ENCODE peak calls at places on chromosomes 7 and 10, in eight cellular contexts. One of them, this sample, is unnamed. For H3K4me1 and H3K27me3, the result is how much of the 10 kb centered on the place peaks cover.

GRCh38 chr10:31867646-31868045 is 61.0 kb downstream of the ARHGAP12 start:
- DNase-seq in IMR-90: peak
- DNase-seq in thoracic aorta: no peak
- DNase-seq in lower lobe of right lung: no peak
- DNase-seq in GM23248: peak
- DNase-seq in psoas muscle: no peak
- DNase-seq in tibial nerve: no peak
- DNase-seq in PC-9: peak
- DNase-seq in this sample: no peak

GRCh38 chr7:113331155-113331898 is 213.0 kb upstream of the SMIM30 start:
- DNase-seq in PC-9: no peak
- DNase-seq in GM23248: no peak
- DNase-seq in lower lobe of right lung: no peak
- DNase-seq in psoas muscle: peak
- DNase-seq in thoracic aorta: no peak
- DNase-seq in tibial nerve: no peak
- DNase-seq in IMR-90: no peak
- DNase-seq in this sample: no peak

GRCh38 chr7:44541876-44542610 is 913 bp upstream of the NPC1L1 start:
- DNase-seq in tibial nerve: no peak
- DNase-seq in GM23248: no peak
- DNase-seq in IMR-90: no peak
- DNase-seq in psoas muscle: no peak
- DNase-seq in thoracic aorta: no peak
- DNase-seq in PC-9: no peak
- DNase-seq in lower lobe of right lung: no peak
- DNase-seq in this sample: no peak

GRCh38 chr10:13003004-13003403 is 1.5 kb upstream of the CCDC3 start:
- DNase-seq in lower lobe of right lung: no peak
- DNase-seq in IMR-90: peak
- DNase-seq in thoracic aorta: no peak
- DNase-seq in tibial nerve: no peak
- DNase-seq in PC-9: no peak
- DNase-seq in psoas muscle: no peak
- DNase-seq in GM23248: peak
- DNase-seq in this sample: no peak

GRCh38 chr7:156217803-156218202 is 405.5 kb upstream of the SHH start:
- DNase-seq in psoas muscle: no peak
- DNase-seq in tibial nerve: no peak
- DNase-seq in PC-9: no peak
- DNase-seq in IMR-90: no peak
- DNase-seq in thoracic aorta: no peak
- DNase-seq in lower lobe of right lung: no peak
- DNase-seq in GM23248: no peak
- DNase-seq in this sample: no peak

GRCh38 chr7:33710608-33711007 is 194.7 kb upstream of the BMPER start:
- DNase-seq in IMR-90: peak
- DNase-seq in tibial nerve: no peak
- DNase-seq in thoracic aorta: no peak
- DNase-seq in PC-9: no peak
- DNase-seq in GM23248: peak
- DNase-seq in lower lobe of right lung: no peak
- DNase-seq in psoas muscle: no peak
- DNase-seq in this sample: no peak

GRCh38 chr10:44921506-44921905 is 10.4 kb downstream of the TMEM72 start:
- DNase-seq in IMR-90: no peak
- DNase-seq in PC-9: no peak
- DNase-seq in tibial nerve: no peak
- DNase-seq in thoracic aorta: no peak
- DNase-seq in lower lobe of right lung: no peak
- DNase-seq in psoas muscle: no peak
- DNase-seq in GM23248: no peak
- DNase-seq in this sample: peak

GRCh38 chr7:42183547-42183946 is 53.5 kb downstream of the GLI3 start:
- DNase-seq in tibial nerve: no peak
- DNase-seq in IMR-90: peak
- DNase-seq in PC-9: no peak
- DNase-seq in psoas muscle: no peak
- DNase-seq in thoracic aorta: no peak
- DNase-seq in GM23248: peak
- DNase-seq in lower lobe of right lung: no peak
- DNase-seq in this sample: no peak

GRCh38 chr10:34549001-34549400 is 266.1 kb downstream of the PARD3 start:
- DNase-seq in lower lobe of right lung: no peak
- DNase-seq in psoas muscle: no peak
- DNase-seq in IMR-90: no peak
- DNase-seq in tibial nerve: no peak
- DNase-seq in PC-9: no peak
- DNase-seq in thoracic aorta: no peak
- DNase-seq in GM23248: no peak
- DNase-seq in this sample: no peak

GRCh38 chr7:22039696-22040095 is 94.0 kb upstream of the CDCA7L start:
- DNase-seq in thoracic aorta: no peak
- DNase-seq in GM23248: no peak
- DNase-seq in lower lobe of right lung: no peak
- DNase-seq in PC-9: no peak
- DNase-seq in tibial nerve: no peak
- DNase-seq in psoas muscle: no peak
- DNase-seq in IMR-90: no peak
- DNase-seq in this sample: no peak

GRCh38 chr7:102097601-102098161 is 189.0 kb upstream of the SH2B2 start:
- DNase-seq in PC-9: no peak
- DNase-seq in GM23248: peak
- DNase-seq in IMR-90: peak
- DNase-seq in lower lobe of right lung: no peak
- DNase-seq in tibial nerve: no peak
- DNase-seq in psoas muscle: no peak
- DNase-seq in thoracic aorta: no peak
- DNase-seq in this sample: no peak

GRCh38 chr10:124026337-124026939 is 67.0 kb downstream of the CHST15 start:
- DNase-seq in tibial nerve: no peak
- DNase-seq in IMR-90: no peak
- DNase-seq in lower lobe of right lung: no peak
- DNase-seq in thoracic aorta: no peak
- DNase-seq in PC-9: no peak
- DNase-seq in psoas muscle: no peak
- DNase-seq in GM23248: no peak
- DNase-seq in this sample: no peak
- H3K4me1 ChIP-seq in tibial nerve: under half
- H3K4me1 ChIP-seq in IMR-90: under half
- H3K4me1 ChIP-seq in lower lobe of right lung: under half
- H3K4me1 ChIP-seq in thoracic aorta: under half
- H3K4me1 ChIP-seq in PC-9: under half
- H3K4me1 ChIP-seq in psoas muscle: under half
- H3K4me1 ChIP-seq in GM23248: under half
- H3K4me1 ChIP-seq in this sample: under half

GRCh38 chr10:123966896-123967231 is 75.3 kb upstream of the CPXM2 start:
- DNase-seq in lower lobe of right lung: no peak
- DNase-seq in psoas muscle: no peak
- DNase-seq in IMR-90: no peak
- DNase-seq in thoracic aorta: no peak
- DNase-seq in PC-9: no peak
- DNase-seq in tibial nerve: no peak
- DNase-seq in GM23248: peak
- DNase-seq in this sample: no peak

GRCh38 chr10:123970927-123971286 is 79.3 kb upstream of the CPXM2 start:
- DNase-seq in lower lobe of right lung: no peak
- DNase-seq in thoracic aorta: no peak
- DNase-seq in IMR-90: no peak
- DNase-seq in PC-9: no peak
- DNase-seq in psoas muscle: no peak
- DNase-seq in GM23248: no peak
- DNase-seq in tibial nerve: no peak
- DNase-seq in this sample: peak

GRCh38 chr10:123972481-123973401 is 81.1 kb upstream of the CPXM2 start:
- DNase-seq in thoracic aorta: no peak
- DNase-seq in psoas muscle: no peak
- DNase-seq in PC-9: no peak
- DNase-seq in tibial nerve: no peak
- DNase-seq in lower lobe of right lung: no peak
- DNase-seq in IMR-90: no peak
- DNase-seq in GM23248: no peak
- DNase-seq in this sample: no peak

GRCh38 chr10:123967626-123968243 is 76.1 kb upstream of the CPXM2 start:
- DNase-seq in IMR-90: peak
- DNase-seq in tibial nerve: peak
- DNase-seq in lower lobe of right lung: peak
- DNase-seq in psoas muscle: peak
- DNase-seq in thoracic aorta: peak
- DNase-seq in PC-9: no peak
- DNase-seq in GM23248: peak
- DNase-seq in this sample: no peak

DNA sequence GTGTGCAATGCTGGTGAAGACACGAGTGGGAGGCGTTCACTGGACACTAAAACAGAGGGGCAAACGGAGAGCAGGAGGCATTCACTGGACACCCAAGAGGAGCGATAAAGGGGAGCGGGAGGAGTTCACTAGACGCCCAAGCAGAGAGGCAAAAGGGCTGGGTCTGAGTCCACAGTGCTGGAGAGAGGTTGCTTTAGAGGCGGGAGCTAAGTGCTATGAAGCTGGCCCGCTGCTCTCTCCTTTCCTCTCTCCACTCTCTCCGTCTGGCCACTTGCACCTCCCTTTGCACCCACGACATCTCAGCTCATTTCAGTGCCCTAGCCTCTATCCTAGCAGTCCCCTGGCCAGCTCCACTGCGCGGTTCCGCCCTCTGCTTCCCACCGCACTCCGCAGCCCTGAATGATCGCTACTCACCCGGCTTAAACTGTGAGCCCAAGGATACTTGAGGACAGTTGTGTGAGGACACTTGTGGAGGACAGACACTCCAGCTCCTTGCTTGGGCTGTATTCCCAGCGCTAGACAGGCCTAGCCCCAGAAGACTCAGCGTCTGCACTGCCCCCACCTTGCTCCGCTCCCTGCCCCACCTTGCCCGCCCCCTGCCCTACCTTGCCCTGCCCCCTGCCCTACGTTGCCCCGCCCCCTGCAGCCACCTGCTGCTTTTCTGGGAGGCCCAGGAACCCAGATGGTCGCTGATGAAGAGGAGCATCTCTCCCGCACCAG is 78.8 kb upstream of the CPXM2 start:
- DNase-seq in psoas muscle: no peak
- DNase-seq in thoracic aorta: no peak
- DNase-seq in GM23248: peak
- DNase-seq in IMR-90: no peak
- DNase-seq in PC-9: no peak
- DNase-seq in tibial nerve: no peak
- DNase-seq in lower lobe of right lung: no peak
- DNase-seq in this sample: no peak
- H3K27me3 ChIP-seq in psoas muscle: under half
- H3K27me3 ChIP-seq in thoracic aorta: under half
- H3K27me3 ChIP-seq in GM23248: under half
- H3K27me3 ChIP-seq in IMR-90: under half
- H3K27me3 ChIP-seq in PC-9: under half
- H3K27me3 ChIP-seq in tibial nerve: under half
- H3K27me3 ChIP-seq in lower lobe of right lung: half or more
- H3K27me3 ChIP-seq in this sample: under half

GRCh38 chr7:130273863-130274262 is 7.2 kb downstream of the CPA2 start:
- DNase-seq in tibial nerve: no peak
- DNase-seq in thoracic aorta: no peak
- DNase-seq in lower lobe of right lung: no peak
- DNase-seq in IMR-90: peak
- DNase-seq in PC-9: no peak
- DNase-seq in psoas muscle: no peak
- DNase-seq in GM23248: peak
- DNase-seq in this sample: no peak
- H3K4me3 ChIP-seq in tibial nerve: no peak
- H3K4me3 ChIP-seq in thoracic aorta: peak
- H3K4me3 ChIP-seq in lower lobe of right lung: peak
- H3K4me3 ChIP-seq in IMR-90: no peak
- H3K4me3 ChIP-seq in PC-9: no peak
- H3K4me3 ChIP-seq in psoas muscle: no peak
- H3K4me3 ChIP-seq in GM23248: peak
- H3K4me3 ChIP-seq in this sample: no peak

GRCh38 chr7:30904566-30904965 is 7.1 kb upstream of the AQP1 start:
- DNase-seq in IMR-90: no peak
- DNase-seq in lower lobe of right lung: no peak
- DNase-seq in GM23248: no peak
- DNase-seq in thoracic aorta: no peak
- DNase-seq in psoas muscle: no peak
- DNase-seq in tibial nerve: no peak
- DNase-seq in PC-9: no peak
- DNase-seq in this sample: no peak

GRCh38 chr7:30906520-30907240 is 5.0 kb upstream of the AQP1 start:
- DNase-seq in PC-9: no peak
- DNase-seq in IMR-90: peak
- DNase-seq in tibial nerve: no peak
- DNase-seq in thoracic aorta: no peak
- DNase-seq in psoas muscle: no peak
- DNase-seq in GM23248: peak
- DNase-seq in lower lobe of right lung: no peak
- DNase-seq in this sample: no peak

GRCh38 chr7:30903146-30903545 is 8.5 kb upstream of the AQP1 start:
- DNase-seq in lower lobe of right lung: no peak
- DNase-seq in thoracic aorta: no peak
- DNase-seq in PC-9: no peak
- DNase-seq in psoas muscle: no peak
- DNase-seq in IMR-90: no peak
- DNase-seq in tibial nerve: no peak
- DNase-seq in GM23248: no peak
- DNase-seq in this sample: no peak

GRCh38 chr7:30906014-30906413 is 5.6 kb upstream of the AQP1 start:
- DNase-seq in lower lobe of right lung: peak
- DNase-seq in GM23248: peak
- DNase-seq in thoracic aorta: no peak
- DNase-seq in tibial nerve: no peak
- DNase-seq in psoas muscle: no peak
- DNase-seq in IMR-90: no peak
- DNase-seq in PC-9: peak
- DNase-seq in this sample: no peak

DNA sequence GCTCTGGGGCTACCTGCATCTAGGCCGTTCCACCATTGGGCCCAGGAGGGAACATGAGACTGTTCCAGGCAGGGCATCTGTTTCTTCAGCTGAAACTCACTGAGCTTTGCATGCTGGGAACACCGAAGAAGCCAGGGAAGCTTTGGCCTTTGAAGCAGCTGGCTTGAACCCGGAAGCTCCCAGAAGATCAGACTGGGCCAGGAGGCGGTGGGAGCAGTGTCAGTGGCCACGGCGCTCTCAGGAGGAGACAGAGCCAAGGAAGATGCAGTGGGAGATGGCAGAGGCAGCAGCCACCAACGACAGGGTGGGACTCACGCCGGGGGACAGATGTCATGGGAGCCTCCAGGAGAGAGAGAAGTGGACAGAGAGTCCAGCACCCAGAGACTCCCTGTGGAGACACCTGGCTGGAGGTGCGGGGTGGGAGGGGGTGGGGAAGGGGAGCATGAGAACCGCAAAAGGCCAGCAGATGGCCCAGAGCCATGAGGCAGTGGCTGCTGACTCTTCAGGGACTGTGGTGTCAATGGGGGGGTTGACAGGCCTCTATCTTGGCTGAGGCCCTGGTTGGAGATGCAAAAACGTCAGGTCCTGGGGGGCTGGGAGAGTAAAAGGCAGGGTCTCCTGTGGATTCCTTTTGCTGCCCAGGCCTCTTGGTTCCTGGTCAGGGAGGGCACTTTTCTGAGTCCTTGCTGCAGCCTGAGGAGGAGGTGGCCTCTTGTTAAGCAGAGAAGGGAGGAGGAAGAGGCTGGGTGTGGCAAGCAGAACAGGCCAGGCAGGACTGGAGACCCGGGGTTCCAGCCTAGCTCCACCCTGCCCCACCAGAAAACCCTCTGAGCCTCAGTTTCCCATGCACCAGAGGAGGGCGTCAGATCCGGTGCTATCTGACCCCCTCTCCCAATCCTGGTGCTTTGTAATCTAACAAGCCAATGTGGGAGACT is 6.3 kb upstream of the AQP1 start:
- DNase-seq in thoracic aorta: no peak
- DNase-seq in IMR-90: no peak
- DNase-seq in tibial nerve: no peak
- DNase-seq in PC-9: no peak
- DNase-seq in lower lobe of right lung: no peak
- DNase-seq in psoas muscle: no peak
- DNase-seq in GM23248: no peak
- DNase-seq in this sample: no peak
- H3K4me1 ChIP-seq in thoracic aorta: under half
- H3K4me1 ChIP-seq in IMR-90: under half
- H3K4me1 ChIP-seq in tibial nerve: under half
- H3K4me1 ChIP-seq in PC-9: under half
- H3K4me1 ChIP-seq in lower lobe of right lung: half or more
- H3K4me1 ChIP-seq in psoas muscle: under half
- H3K4me1 ChIP-seq in GM23248: under half
- H3K4me1 ChIP-seq in this sample: under half